ENCODE peak calls at places on chromosomes 3 and 15, in ten cellular contexts. Z is activated naive CD8-positive, alpha-beta T cell treated with anti-CD3 and anti-CD28 coated beads, Interleukin-2, amount 50 U/mL, for 24 hours; M is endothelial cell; S is EH; W is lower lobe of right lung; D is stimulated activated CD4-positive, alpha-beta T cell treated with anti-CD3 and anti-CD28 coated beads, Interleukin-1b, Interleukin-23, amount 100 ng/mL, for 24 hours; C is left colon; K is endodermal cell; U is tibial artery; J is PC-9. N is an unnamed sample.

GRCh38 chr3:69869643-69870042 is 129.9 kb upstream of the SAMMSON start:
- DNase-seq in Z (no peak), M (no peak), S (peak), W (no peak), D (no peak), C (no peak), K (no peak), U (no peak), J (no peak), N (no peak)

GRCh38 chr3:195025056-195025880 is 245.7 kb downstream of the XXYLT1 start:
- DNase-seq in Z (no peak), M (no peak), S (no peak), W (no peak), D (no peak), C (no peak), K (peak), U (no peak), J (no peak), N (no peak)

GRCh38 chr3:153069598-153069997 is 92.4 kb upstream of the RAP2B start:
- DNase-seq in Z (no peak), M (no peak), S (no peak), W (no peak), D (no peak), C (no peak), K (no peak), U (no peak), J (no peak), N (no peak)

GRCh38 chr3:71859128-71859519 is 74.2 kb upstream of the PROK2 start:
- DNase-seq in Z (no peak), M (no peak), S (peak), W (no peak), D (no peak), C (no peak), K (no peak), U (no peak), J (no peak), N (peak)

GRCh38 chr15:45148076-45149059 is 18.6 kb downstream of the DUOX1 start:
- DNase-seq in Z (no peak), M (no peak), S (peak), W (no peak), D (no peak), C (no peak), K (no peak), U (no peak), J (peak), N (no peak)

GRCh38 chr3:11143476-11143875 is 10.8 kb upstream of the HRH1 start:
- DNase-seq in Z (no peak), M (no peak), S (peak), W (no peak), D (no peak), C (no peak), K (no peak), U (no peak), J (no peak), N (no peak)

GRCh38 chr15:71332605-71333004 is 217.3 kb downstream of the THSD4 start:
- DNase-seq in Z (no peak), M (no peak), S (peak), W (no peak), D (no peak), C (no peak), K (no peak), U (no peak), J (no peak), N (no peak)

GRCh38 chr3:190531406-190531805 is 17.5 kb downstream of the IL1RAP start:
- DNase-seq in Z (no peak), M (no peak), S (no peak), W (no peak), D (no peak), C (no peak), K (no peak), U (no peak), J (no peak), N (no peak)

GRCh38 chr3:156643729-156644389 is 30.5 kb upstream of the TIPARP start:
- DNase-seq in Z (peak), M (no peak), S (no peak), W (peak), D (no peak), C (no peak), K (no peak), U (no peak), J (no peak), N (peak)

N was measured in retina.